ENCODE peak calls at places on chromosome 13, in nine cellular contexts. A, L, H, U, I, Q, O, G and K are unnamed samples.

GRCh38 chr13:98972627-98973026 is 5.2 kb downstream of the DOCK9 start:
- DNase-seq in G (peak), I (no peak), O (no peak), Q (peak), A (no peak), U (no peak), H (peak), L (no peak), K (no peak)

GRCh38 chr13:105193026-105193425 is 1342.4 kb downstream of the EFNB2 start:
- DNase-seq in H (no peak), O (no peak), L (no peak), G (no peak), Q (no peak), A (no peak), U (no peak), I (no peak), K (no peak)

GRCh38 chr13:111865046-111865445 is 201.9 kb upstream of the SOX1 start:
- DNase-seq in Q (no peak), O (no peak), L (no peak), G (no peak), A (no peak), H (no peak), I (no peak), U (no peak), K (no peak)

GRCh38 chr13:27770809-27771208 is 21.5 kb upstream of the GSX1 start:
- DNase-seq in H (peak), L (no peak), G (peak), O (no peak), U (no peak), A (no peak), I (no peak), Q (no peak), K (peak)

GRCh38 chr13:69769637-69770036 is 338.0 kb upstream of the ATXN8OS start:
- DNase-seq in G (no peak), Q (no peak), U (no peak), O (no peak), L (no peak), I (no peak), A (no peak), H (no peak), K (no peak)

GRCh38 chr13:109273326-109273751 is 513.0 kb downstream of the IRS2 start:
- DNase-seq in U (peak), H (peak), A (no peak), I (no peak), L (no peak), Q (no peak), O (no peak), G (no peak), K (no peak)

GRCh38 chr13:97308735-97309429 is 86.7 kb downstream of the MBNL2 start:
- DNase-seq in H (no peak), G (no peak), O (no peak), Q (no peak), A (no peak), U (no peak), L (no peak), I (no peak), K (no peak)

GRCh38 chr13:84481958-84482357 is 599.7 kb upstream of the SLITRK1 start:
- DNase-seq in A (no peak), H (peak), O (no peak), U (peak), G (no peak), Q (no peak), L (no peak), I (no peak), K (no peak)

GRCh38 chr13:50389726-50390125 is 374.5 kb downstream of the KCNRG start:
- DNase-seq in H (no peak), Q (no peak), I (no peak), G (peak), L (no peak), U (no peak), A (no peak), O (no peak), K (no peak)

GRCh38 chr13:109271991-109272454 is 514.4 kb downstream of the IRS2 start:
- DNase-seq in H (peak), G (no peak), I (no peak), Q (no peak), L (no peak), O (no peak), A (no peak), U (peak), K (no peak)

GRCh38 chr13:30863231-30863630 is 42.8 kb upstream of the MEDAG start:
- DNase-seq in U (no peak), H (no peak), L (no peak), A (no peak), G (no peak), O (no peak), Q (no peak), I (no peak), K (no peak)

GRCh38 chr13:50580684-50581305 is 262.7 kb downstream of the DLEU7 start:
- DNase-seq in I (no peak), G (no peak), Q (no peak), O (no peak), L (no peak), A (no peak), U (peak), H (peak), K (no peak)

GRCh38 chr13:99366075-99366987 is 59.1 kb upstream of the GPR183 start:
- DNase-seq in G (no peak), H (no peak), O (no peak), A (no peak), I (no peak), Q (no peak), U (no peak), L (no peak), K (no peak)

GRCh38 chr13:46639033-46639981 is 86.3 kb downstream of the LRCH1 start:
- DNase-seq in Q (peak), G (no peak), H (peak), I (no peak), O (no peak), L (no peak), A (no peak), U (no peak), K (no peak)

GRCh38 chr13:32687275-32687674 is 101.0 kb downstream of the PDS5B start:
- DNase-seq in I (no peak), H (no peak), O (no peak), A (no peak), G (no peak), U (no peak), Q (no peak), L (no peak), K (no peak)

GRCh38 chr13:44040070-44040753 is 160.5 kb downstream of the LACC1 start:
- DNase-seq in I (no peak), L (no peak), G (no peak), H (no peak), U (no peak), A (no peak), O (no peak), Q (no peak), K (no peak)

GRCh38 chr13:112159575-112160547 is 92.9 kb downstream of the SOX1 start:
- DNase-seq in U (no peak), H (no peak), I (no peak), G (no peak), O (no peak), L (no peak), A (no peak), Q (no peak), K (no peak)

GRCh38 chr13:95002968-95003813 is 290.8 kb upstream of the SOX21 start:
- DNase-seq in U (no peak), H (no peak), O (no peak), I (no peak), G (no peak), L (no peak), A (no peak), Q (no peak), K (no peak)

GRCh38 chr13:51769455-51770127 is 34.4 kb downstream of the DHRS12 start:
- DNase-seq in G (no peak), Q (no peak), L (no peak), O (no peak), A (peak), U (peak), I (peak), H (no peak), K (no peak)